ENCODE peak calls at places on chromosome 2, in six cellular contexts. U is sigmoid colon, M is Peyer's patch, E is H1, P is transverse colon, R is heart left ventricle. S is an unnamed sample. For H3K36me3, the result is how much of the 10 kb centered on the place peaks cover.

GRCh38 chr2:30565860-30566358 is 118.9 kb downstream of the LCLAT1 start:
- DNase-seq in U (no peak), M (no peak), E (no peak), P (no peak), R (peak), S (peak)

GRCh38 chr2:38377501-38378258 is 607 bp upstream of the ATL2 start:
- DNase-seq in U (no peak), M (no peak), E (no peak), P (no peak), R (no peak), S (peak)

GRCh38 chr2:109129921-109130725 is 1.1 kb downstream of the SH3RF3 start:
- DNase-seq in U (peak), M (no peak), E (peak), P (peak), R (no peak), S (peak)

GRCh38 chr2:150485871-150486538 is 1.5 kb downstream of the RND3 start:
- DNase-seq in U (peak), M (peak), E (peak), P (peak), R (peak), S (peak)

GRCh38 chr2:44549856-44550255 is 188.1 kb downstream of the CAMKMT start:
- DNase-seq in U (no peak), M (no peak), E (no peak), P (no peak), R (no peak), S (no peak)

GRCh38 chr2:218849721-218850120 is 9.9 kb upstream of the WNT6 start:
- DNase-seq in U (no peak), M (no peak), E (no peak), P (no peak), R (no peak), S (no peak)

GRCh38 chr2:23551875-23552274 is 166.9 kb downstream of the KLHL29 start:
- DNase-seq in U (no peak), M (no peak), E (no peak), P (no peak), R (no peak), S (no peak)

GRCh38 chr2:84424152-84424551 is 34.9 kb downstream of the SUCLG1 start:
- DNase-seq in U (no peak), M (no peak), E (no peak), P (no peak), R (no peak), S (no peak)

GRCh38 chr2:46764547-46764946 is 151.1 kb downstream of the MCFD2 start:
- DNase-seq in U (no peak), M (no peak), E (no peak), P (no peak), R (no peak), S (no peak)

GRCh38 chr2:27756544-27757498 is 14.7 kb upstream of the MRPL33 start:
- DNase-seq in U (no peak), M (no peak), E (no peak), P (no peak), R (peak), S (peak)

GRCh38 chr2:216683846-216684245 is 11.5 kb downstream of the IGFBP5 start:
- DNase-seq in U (peak), M (no peak), E (no peak), P (peak), R (peak), S (peak)

GRCh38 chr2:81598437-81598836 is 1293.9 kb upstream of the LRRTM1 start:
- DNase-seq in U (no peak), M (no peak), E (no peak), P (no peak), R (no peak), S (no peak)

GRCh38 chr2:10428355-10428754 is 19.8 kb downstream of the ODC1 start:
- DNase-seq in U (no peak), M (no peak), E (no peak), P (no peak), R (no peak), S (no peak)

GRCh38 chr2:156329031-156329921 is 3.2 kb downstream of the NR4A2 start:
- DNase-seq in U (peak), M (no peak), E (peak), P (no peak), R (no peak), S (no peak)

GRCh38 chr2:43185146-43185545 is 41.3 kb downstream of the ZFP36L2 start:
- DNase-seq in U (no peak), M (no peak), E (no peak), P (no peak), R (no peak), S (no peak)

GRCh38 chr2:48530033-48530804 is at the start of gene STON1:
- DNase-seq in U (peak), M (peak), E (peak), P (peak), R (peak), S (peak)

GRCh38 chr2:223007531-223007930 is 44.5 kb upstream of the KCNE4 start:
- DNase-seq in U (no peak), M (no peak), E (no peak), P (no peak), R (no peak), S (no peak)

GRCh38 chr2:102137138-102137537 is 5.4 kb upstream of the IL1R1 start:
- DNase-seq in U (no peak), M (no peak), E (no peak), P (no peak), R (no peak), S (no peak)

GRCh38 chr2:160582481-160583161 is 89.0 kb upstream of the RBMS1 start:
- DNase-seq in U (no peak), M (no peak), E (no peak), P (no peak), R (no peak), S (peak)

GRCh38 chr2:48483916-48484315 is 46.0 kb upstream of the STON1 start:
- DNase-seq in U (no peak), M (no peak), E (no peak), P (no peak), R (no peak), S (no peak)

GRCh38 chr2:130347220-130347925 is 4.7 kb downstream of the IMP4 start:
- DNase-seq in U (no peak), M (no peak), E (no peak), P (no peak), R (no peak), S (no peak)

GRCh38 chr2:160433466-160434172 is 60.0 kb downstream of the RBMS1 start:
- DNase-seq in U (no peak), M (no peak), E (no peak), P (no peak), R (no peak), S (no peak)

GRCh38 chr2:56132138-56132537 is 51.7 kb upstream of the CCDC85A start:
- DNase-seq in U (no peak), M (no peak), E (no peak), P (no peak), R (no peak), S (no peak)

GRCh38 chr2:11152591-11152990 is 2.7 kb upstream of the SLC66A3 start:
- DNase-seq in U (peak), M (no peak), E (no peak), P (no peak), R (no peak), S (no peak)

GRCh38 chr2:231270221-231271114 is 72.0 kb downstream of the ARMC9 start:
- DNase-seq in U (peak), M (no peak), E (no peak), P (no peak), R (no peak), S (peak)

GRCh38 chr2:45237850-45238542 is 228.7 kb upstream of the SIX2 start:
- DNase-seq in U (no peak), M (no peak), E (no peak), P (no peak), R (peak), S (no peak)

GRCh38 chr2:145994910-145995309 is 1475.0 kb upstream of the ZEB2 start:
- DNase-seq in U (no peak), M (no peak), E (no peak), P (no peak), R (no peak), S (no peak)

GRCh38 chr2:16487686-16488085 is 177.9 kb downstream of the CYRIA start:
- DNase-seq in U (no peak), M (no peak), E (no peak), P (no peak), R (no peak), S (peak)

GRCh38 chr2:224121406-224122067 is 82.5 kb upstream of the SERPINE2 start:
- DNase-seq in U (no peak), M (no peak), E (no peak), P (no peak), R (no peak), S (no peak)

GRCh38 chr2:129191530-129191929 is 787.9 kb upstream of the RAB6C start:
- DNase-seq in U (no peak), M (no peak), E (peak), P (no peak), R (no peak), S (no peak)

GRCh38 chr2:95274291-95275150 is at the start of gene PROM2:
- DNase-seq in U (peak), M (peak), E (peak), P (peak), R (peak), S (no peak)

GRCh38 chr2:233264667-233265066 is 13.2 kb downstream of the ATG16L1 start:
- DNase-seq in U (no peak), M (no peak), E (no peak), P (no peak), R (no peak), S (no peak)

GRCh38 chr2:42376758-42377157 is 15.7 kb upstream of the COX7A2L start:
- DNase-seq in U (no peak), M (no peak), E (no peak), P (no peak), R (no peak), S (no peak)

GRCh38 chr2:109381327-109381820 is 232.4 kb downstream of the SEPTIN10 start:
- DNase-seq in U (peak), M (no peak), E (peak), P (no peak), R (no peak), S (no peak)

GRCh38 chr2:177746358-177746757 is 326.2 kb downstream of the PDE11A start:
- DNase-seq in U (no peak), M (no peak), E (no peak), P (no peak), R (no peak), S (no peak)

GRCh38 chr2:38925982-38926381 is 36.3 kb downstream of the ARHGEF33 start:
- DNase-seq in U (no peak), M (no peak), E (peak), P (no peak), R (no peak), S (no peak)

GRCh38 chr2:165058471-165059265 is 103.3 kb upstream of the SLC38A11 start:
- DNase-seq in U (no peak), M (no peak), E (no peak), P (no peak), R (no peak), S (no peak)

GRCh38 chr2:61620244-61621159 is 82.3 kb upstream of the XPO1 start:
- DNase-seq in U (no peak), M (no peak), E (no peak), P (no peak), R (peak), S (no peak)

GRCh38 chr2:98911376-98912154 is 24.5 kb downstream of the CRACDL start:
- DNase-seq in U (peak), M (no peak), E (peak), P (no peak), R (no peak), S (peak)

DNA sequence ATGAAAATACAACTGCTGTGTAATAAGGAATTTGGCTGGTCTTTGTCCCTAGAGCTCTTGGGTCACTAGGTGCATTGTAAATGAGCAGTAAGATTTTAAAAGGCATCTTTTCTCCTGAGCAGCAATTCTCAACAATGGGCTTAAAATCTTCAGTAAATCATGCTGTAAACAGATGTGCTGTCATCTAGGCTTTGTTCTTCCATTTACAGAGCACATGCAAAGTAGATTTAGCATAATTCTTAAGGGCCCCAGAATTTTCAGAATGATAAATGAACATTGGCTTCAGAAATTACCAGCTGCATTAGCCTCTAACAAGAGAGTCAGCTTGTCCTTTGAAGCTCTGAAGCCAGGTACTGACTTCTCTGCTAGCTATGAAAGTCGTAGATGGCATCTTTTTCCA is 26.8 kb upstream of the SCRN3 start:
- DNase-seq in U (no peak), M (no peak), E (no peak), P (no peak), R (no peak), S (no peak)
- H3K36me3 ChIP-seq in U (under half), M (half or more), E (under half), P (under half), R (under half), S (under half)

GRCh38 chr2:170533156-170533555 is 182.0 kb upstream of the SP5 start:
- DNase-seq in U (no peak), M (no peak), E (no peak), P (no peak), R (no peak), S (no peak)

GRCh38 chr2:170525566-170525900 is 189.6 kb upstream of the SP5 start:
- DNase-seq in U (peak), M (no peak), E (no peak), P (peak), R (peak), S (peak)

GRCh38 chr2:170531876-170532275 is 183.3 kb upstream of the SP5 start:
- DNase-seq in U (no peak), M (no peak), E (no peak), P (no peak), R (no peak), S (no peak)

GRCh38 chr2:170530803-170531564 is 184.2 kb upstream of the SP5 start:
- DNase-seq in U (no peak), M (no peak), E (no peak), P (no peak), R (no peak), S (no peak)

DNA sequence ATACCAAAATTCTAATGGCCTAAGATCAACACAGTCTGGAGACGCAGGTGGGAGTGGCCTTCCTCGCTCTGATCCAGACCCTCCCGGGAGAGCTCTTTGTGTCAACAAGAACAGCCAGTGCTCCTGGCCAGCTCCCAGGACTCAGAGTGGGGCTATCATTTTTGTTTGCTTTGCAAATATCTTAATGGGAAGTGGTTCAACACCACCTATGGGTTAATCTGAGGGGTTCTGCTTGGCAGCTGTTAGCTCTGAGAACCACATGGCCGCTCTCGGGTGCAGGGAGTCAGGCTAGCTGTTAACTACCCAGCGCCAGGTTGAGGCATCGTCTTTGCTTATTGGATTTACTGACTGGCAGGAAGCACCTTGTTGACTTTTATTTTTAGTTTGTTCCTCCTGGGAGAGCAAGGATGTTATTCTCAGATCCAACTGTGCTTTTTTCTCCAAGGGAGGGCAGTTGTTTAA is 184.8 kb upstream of the SP5 start:
- DNase-seq in U (peak), M (peak), E (peak), P (peak), R (peak), S (peak)
- H3K27ac ChIP-seq in U (peak), M (peak), E (no peak), P (peak), R (peak), S (peak)

GRCh38 chr2:190407246-190407661 is 901 bp upstream of the MFSD6 start:
- DNase-seq in U (no peak), M (no peak), E (no peak), P (no peak), R (no peak), S (no peak)

GRCh38 chr2:190408538-190409271 is 550 bp downstream of the MFSD6 start:
- DNase-seq in U (peak), M (peak), E (peak), P (peak), R (peak), S (peak)

GRCh38 chr2:190409616-190410015 is 1.5 kb downstream of the MFSD6 start:
- DNase-seq in U (no peak), M (no peak), E (no peak), P (no peak), R (no peak), S (no peak)

GRCh38 chr2:190406805-190407204 is 1.4 kb upstream of the MFSD6 start:
- DNase-seq in U (no peak), M (no peak), E (no peak), P (no peak), R (no peak), S (no peak)

DNA sequence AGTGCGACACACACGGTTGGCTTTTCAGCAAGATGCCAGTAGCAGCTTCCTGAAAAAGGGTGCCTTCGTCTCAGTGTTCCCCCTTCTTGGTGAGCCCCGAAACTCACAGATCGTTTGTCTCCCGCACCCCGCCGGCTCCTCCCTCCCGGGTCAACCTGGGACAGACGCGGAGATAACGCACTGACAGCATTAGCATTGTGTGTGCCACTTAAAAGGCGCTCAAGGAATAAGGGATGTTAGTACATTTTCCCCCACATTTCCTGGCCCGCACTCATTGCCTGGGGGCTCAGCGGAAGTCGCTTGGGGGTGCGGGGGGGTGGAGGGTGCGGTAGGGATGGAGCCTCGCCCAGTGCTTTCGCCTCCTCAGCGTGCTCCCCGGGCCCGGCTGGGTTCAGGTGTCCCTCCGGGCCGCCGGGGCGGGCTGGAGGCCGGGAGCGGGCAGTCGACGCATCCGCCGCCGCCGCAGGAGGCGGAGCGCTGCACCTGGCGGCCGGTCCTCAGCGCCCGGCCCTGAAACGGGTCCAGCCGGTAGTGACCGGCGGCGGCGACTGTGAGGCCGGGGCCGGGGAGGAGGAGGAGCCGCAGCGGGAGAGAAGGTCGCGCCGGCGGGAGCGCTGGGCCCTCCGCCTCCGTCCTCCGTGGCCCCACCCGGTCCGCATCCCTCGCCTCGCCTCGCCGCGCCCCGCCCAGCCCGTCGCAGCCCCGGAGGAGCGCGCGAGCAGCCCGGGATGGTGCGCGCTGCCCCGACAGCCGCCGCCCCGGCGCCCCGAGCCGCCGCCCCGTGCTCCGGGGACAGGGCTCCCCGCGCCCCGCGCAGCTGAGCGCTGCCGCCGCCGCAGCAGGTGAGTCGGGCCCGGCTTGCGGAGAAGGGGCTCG is at the start of gene MFSD6:
- DNase-seq in U (peak), M (peak), E (peak), P (peak), R (peak), S (peak)
- TF ChIP-seq POLR2A in U (no peak), M (peak), E (no peak), P (peak), R (no peak), S (no peak)

GRCh38 chr2:241230435-241230834 is 42.0 kb downstream of the ANO7 start:
- DNase-seq in U (no peak), M (peak), E (no peak), P (no peak), R (no peak), S (no peak)

GRCh38 chr2:241228081-241228859 is 39.8 kb downstream of the ANO7 start:
- DNase-seq in U (no peak), M (no peak), E (no peak), P (no peak), R (no peak), S (no peak)

GRCh38 chr2:241229563-241230401 is 41.3 kb downstream of the ANO7 start:
- DNase-seq in U (no peak), M (peak), E (no peak), P (no peak), R (no peak), S (no peak)

GRCh38 chr2:241227635-241227993 is 39.1 kb downstream of the ANO7 start:
- DNase-seq in U (no peak), M (no peak), E (no peak), P (no peak), R (no peak), S (no peak)

GRCh38 chr2:241228860-241229516 is 40.5 kb downstream of the ANO7 start:
- DNase-seq in U (no peak), M (no peak), E (no peak), P (no peak), R (peak), S (peak)
- H3K36me3 ChIP-seq in U (half or more), M (half or more), E (under half), P (under half), R (under half), S (under half)

DNA sequence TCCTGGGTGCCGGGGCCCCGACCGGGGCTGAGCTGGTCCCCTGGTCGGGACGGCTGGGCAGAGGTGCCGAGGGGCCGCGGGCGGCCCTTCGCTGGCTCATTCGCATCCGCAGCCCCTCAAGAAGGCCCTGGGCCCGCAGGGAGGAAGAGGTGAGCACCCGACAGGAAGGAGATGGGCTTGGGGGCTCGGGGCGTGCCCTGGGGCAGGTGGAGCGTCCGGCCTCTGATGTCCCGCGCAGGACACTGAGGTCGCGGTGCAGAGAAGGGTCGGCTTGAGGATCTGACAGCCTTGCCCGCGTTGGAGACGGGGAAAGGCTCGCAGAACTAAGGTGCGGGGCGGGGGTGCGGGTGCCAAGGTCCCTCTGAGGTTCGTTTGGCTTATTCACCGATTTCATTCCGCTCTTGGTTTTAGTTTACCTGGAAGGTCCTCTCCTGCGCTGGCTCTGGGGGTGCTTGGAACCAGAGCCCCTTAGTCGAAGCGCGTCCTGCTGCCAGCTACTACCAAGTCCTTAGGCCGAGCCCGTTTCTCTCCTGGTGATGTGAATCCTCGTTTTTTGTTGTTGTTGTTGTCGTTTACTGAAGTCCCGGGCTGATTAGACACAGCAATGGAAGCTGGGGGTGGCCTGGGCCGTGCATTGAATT is 18.9 kb upstream of the CD8A start:
- DNase-seq in U (no peak), M (no peak), E (no peak), P (no peak), R (no peak), S (no peak)
- H3K27ac ChIP-seq in U (no peak), M (no peak), E (no peak), P (no peak), R (no peak), S (no peak)

S was measured in testis.